ENCODE peak calls at places on chromosome 16, in seven cellular contexts. Y is cardiac muscle cell, S is HAP-1, U is lower lobe of right lung, I is PC-9, X is NT2/D1, N is heart left ventricle. W is an unnamed sample. For H3K27me3, the result is how much of the 10 kb centered on the place peaks cover.

GRCh38 chr16:4249546-4249945 is 7.7 kb upstream of the SRL start:
- DNase-seq in Y (no peak), N (no peak), U (no peak), I (no peak), S (no peak), X (no peak), W (no peak)

GRCh38 chr16:64771273-64771672 is 350.6 kb downstream of the CDH11 start:
- DNase-seq in X (no peak), N (no peak), I (no peak), Y (no peak), U (no peak), S (no peak), W (no peak)

GRCh38 chr16:19831678-19832077 is 53.0 kb downstream of the GPRC5B start:
- DNase-seq in S (no peak), I (peak), X (no peak), N (no peak), U (no peak), Y (peak), W (peak)

GRCh38 chr16:56372013-56372634 is 53.2 kb downstream of the AMFR start:
- DNase-seq in S (no peak), I (peak), U (no peak), Y (no peak), N (no peak), X (no peak), W (no peak)

GRCh38 chr16:27424772-27425498 is 23.0 kb downstream of the IL21R start:
- DNase-seq in X (no peak), N (no peak), Y (no peak), S (no peak), U (no peak), I (no peak), W (no peak)

GRCh38 chr16:68223072-68223471 is 12.9 kb downstream of the ESRP2 start:
- DNase-seq in N (no peak), X (no peak), S (peak), I (no peak), Y (no peak), U (no peak), W (no peak)

GRCh38 chr16:84836234-84836647 is 16.5 kb downstream of the CRISPLD2 start:
- DNase-seq in U (peak), S (no peak), N (peak), X (peak), Y (peak), I (no peak), W (peak)

GRCh38 chr16:8858994-8859912 is 9.6 kb downstream of the CARHSP1 start:
- DNase-seq in S (no peak), X (no peak), U (peak), Y (no peak), N (no peak), I (no peak), W (no peak)

GRCh38 chr16:2777231-2777902 is at the start of gene ELOB:
- DNase-seq in Y (peak), X (peak), I (peak), S (peak), U (peak), N (peak), W (peak)

GRCh38 chr16:49284962-49285361 is 3.3 kb upstream of the CBLN1 start:
- DNase-seq in N (no peak), Y (no peak), I (no peak), S (no peak), X (no peak), U (no peak), W (no peak)

GRCh38 chr16:15055141-15056053 is 477 bp downstream of the NTAN1 start:
- DNase-seq in Y (no peak), N (peak), X (peak), U (peak), S (peak), I (no peak), W (no peak)

GRCh38 chr16:8943001-8943763 is 20.5 kb downstream of the USP7 start:
- DNase-seq in S (no peak), X (no peak), I (no peak), N (no peak), U (no peak), Y (no peak), W (no peak)

GRCh38 chr16:86565181-86565631 is 1.4 kb upstream of the FOXC2 start:
- DNase-seq in N (no peak), I (no peak), X (no peak), U (no peak), Y (no peak), S (no peak), W (no peak)
- H3K27me3 ChIP-seq in N (half or more), I (under half), X (half or more), U (half or more), Y (half or more), S (under half), W (under half)

DNA sequence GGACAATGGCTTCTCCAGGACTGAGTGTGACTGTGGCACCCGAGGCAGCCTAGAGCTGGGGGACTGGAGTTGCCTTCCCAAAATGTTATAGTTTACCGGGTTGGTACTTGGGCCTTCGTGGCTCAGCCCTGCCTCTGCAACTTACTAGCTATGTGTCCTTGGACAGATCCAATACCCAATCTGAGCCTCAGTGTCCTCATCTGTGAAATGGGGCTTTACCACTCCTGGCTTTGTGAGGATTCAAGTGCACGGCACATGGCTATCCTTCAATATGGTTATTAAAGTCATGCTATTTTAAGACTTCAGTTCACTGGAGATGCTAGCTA is 9.6 kb downstream of the IRX5 start:
- DNase-seq in N (no peak), S (no peak), Y (no peak), I (no peak), X (no peak), U (no peak), W (no peak)
- H3K27me3 ChIP-seq in N (half or more), S (under half), Y (under half), I (under half), X (half or more), U (half or more), W (under half)

DNA sequence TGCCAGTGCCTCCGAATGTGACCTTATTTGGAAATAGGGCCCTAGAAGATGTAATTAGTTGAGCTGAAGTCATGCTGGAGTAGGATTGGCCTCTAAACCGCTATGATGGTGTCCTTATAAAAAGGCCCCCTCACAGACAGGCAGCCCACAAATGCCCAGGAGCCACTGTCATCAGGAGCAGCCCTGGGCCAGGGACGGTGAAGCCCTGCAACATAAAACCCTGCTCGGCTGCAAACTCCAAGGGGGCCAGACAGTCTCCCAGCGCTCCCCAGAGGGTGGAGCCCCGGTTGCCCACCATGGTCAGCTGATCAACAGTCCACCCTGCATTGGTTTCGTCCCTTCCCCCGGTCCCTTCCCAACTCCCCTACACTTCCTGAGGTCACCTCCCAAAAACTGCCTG is 351.7 kb downstream of the FOXL1 start:
- DNase-seq in Y (no peak), U (no peak), I (no peak), N (no peak), S (no peak), X (no peak), W (peak)
- H3K27me3 ChIP-seq in Y (under half), U (half or more), I (half or more), N (under half), S (half or more), X (under half), W (under half)

DNA sequence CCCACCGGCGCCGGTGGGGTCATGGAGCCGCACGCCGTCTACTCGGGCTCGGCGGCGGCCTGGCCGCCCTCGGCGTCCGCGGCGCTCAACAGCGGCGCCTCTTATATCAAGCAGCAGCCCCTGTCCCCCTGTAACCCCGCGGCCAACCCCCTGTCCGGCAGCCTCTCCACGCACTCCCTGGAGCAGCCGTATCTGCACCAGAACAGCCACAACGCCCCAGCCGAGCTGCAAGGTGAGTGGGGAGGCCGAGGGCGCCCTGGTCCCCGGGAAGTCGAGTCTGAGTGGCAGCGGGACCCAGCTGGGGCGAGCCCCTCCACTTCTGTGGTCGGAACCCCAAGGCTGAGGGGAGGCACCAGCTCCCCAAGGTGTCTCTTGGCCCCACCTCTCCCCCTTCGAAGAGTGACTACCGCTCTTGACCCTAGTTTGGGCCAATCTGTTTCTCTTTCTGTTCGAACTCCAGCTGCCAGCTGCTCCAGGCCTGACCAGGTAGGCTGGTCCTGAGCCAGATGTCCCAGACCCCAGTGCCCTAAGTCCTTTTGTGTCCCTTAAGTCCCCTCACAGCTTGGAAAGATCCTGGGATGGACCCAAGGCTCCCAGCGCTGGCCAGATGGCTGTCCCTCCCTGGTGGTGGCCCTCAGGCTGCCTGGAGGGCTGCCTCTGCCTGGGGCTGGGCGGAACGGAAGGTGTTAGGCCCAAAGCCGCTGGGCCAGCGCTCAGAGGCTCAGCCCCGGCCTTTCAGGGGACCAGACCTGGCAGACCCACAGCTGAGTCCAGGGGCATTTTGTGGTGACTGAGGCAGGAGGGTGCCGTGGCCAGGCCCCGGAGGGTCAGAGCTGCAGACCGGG is 1.2 kb downstream of the FOXF1 start:
- DNase-seq in U (no peak), I (no peak), Y (no peak), N (peak), S (no peak), X (no peak), W (no peak)
- H3K27me3 ChIP-seq in U (half or more), I (under half), Y (half or more), N (half or more), S (half or more), X (half or more), W (under half)

GRCh38 chr16:1008085-1008484 is 26.5 kb downstream of the SOX8 start:
- DNase-seq in Y (no peak), U (no peak), N (no peak), X (no peak), I (no peak), S (no peak), W (no peak)
- H3K27me3 ChIP-seq in Y (under half), U (under half), N (under half), X (under half), I (under half), S (half or more), W (under half)

DNA sequence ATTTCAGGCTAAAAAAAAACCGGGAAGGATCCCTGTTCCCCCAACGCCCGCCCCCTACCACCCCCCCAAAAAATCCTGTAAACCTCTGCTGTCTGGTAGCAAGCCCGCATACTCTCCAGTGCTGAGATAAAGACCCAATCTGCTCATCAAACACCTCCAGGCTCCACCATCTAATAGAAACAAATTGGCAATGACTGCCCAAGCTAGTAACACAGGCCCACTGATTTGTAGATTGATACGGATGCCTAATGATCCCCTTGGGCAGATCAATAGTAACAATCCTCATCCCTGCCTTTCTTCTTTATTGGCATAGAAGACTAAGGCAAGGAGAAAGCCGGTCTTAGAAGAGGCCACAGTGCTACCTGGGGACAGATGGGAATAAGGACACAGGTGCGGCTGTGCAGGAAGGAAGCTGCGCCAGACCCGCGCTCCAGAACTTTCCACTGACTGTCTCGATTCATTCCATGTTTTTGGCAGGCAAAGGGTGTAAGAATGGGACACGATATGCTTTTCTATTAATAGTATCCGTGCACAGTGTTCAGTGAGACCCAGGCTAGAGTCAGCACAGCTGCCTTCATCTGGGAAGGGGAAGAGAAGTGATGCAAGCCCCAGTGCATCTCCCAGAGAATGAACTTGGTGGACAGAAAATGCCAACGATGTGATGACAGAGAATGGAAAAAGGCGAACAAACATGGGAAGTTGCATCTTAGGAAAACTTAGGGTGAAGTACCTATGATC is 407.6 kb upstream of the PSMD7 start:
- DNase-seq in N (no peak), Y (no peak), I (no peak), U (no peak), S (no peak), X (no peak), W (no peak)
- H3K27me3 ChIP-seq in N (under half), Y (under half), I (half or more), U (under half), S (under half), X (under half), W (under half)

GRCh38 chr16:54931757-54932660 is 1.3 kb downstream of the IRX5 start:
- DNase-seq in S (no peak), X (no peak), Y (no peak), N (no peak), I (no peak), U (peak), W (no peak)
- H3K27me3 ChIP-seq in S (under half), X (half or more), Y (under half), N (half or more), I (under half), U (half or more), W (half or more)

GRCh38 chr16:85858984-85859817 is 39.8 kb upstream of the IRF8 start:
- DNase-seq in X (no peak), I (no peak), S (no peak), N (no peak), Y (no peak), U (no peak), W (no peak)
- H3K27me3 ChIP-seq in X (under half), I (half or more), S (under half), N (under half), Y (under half), U (under half), W (under half)